ENCODE peak calls at places on chromosomes 7 and 10, in seven cellular contexts. B, F, D, J, O, N and Z are unnamed samples.

GRCh38 chr10:103695584-103696005 is 159.8 kb downstream of the SH3PXD2A start:
- DNase-seq in F (peak; percentile 72), D (peak; percentile 88), J (no peak), O (no peak), B (peak; percentile 85), N (no peak), Z (no peak)

GRCh38 chr7:23308754-23309153 is 9.6 kb downstream of the MALSU1 start:
- DNase-seq in B (no peak), D (no peak), O (no peak), F (no peak), N (no peak), J (no peak), Z (no peak)

GRCh38 chr7:16422100-16422430 is 727 bp upstream of the CRPPA start:
- DNase-seq in D (peak; percentile 49), J (no peak), F (peak; percentile 60), B (no peak), O (no peak), N (no peak), Z (no peak)

GRCh38 chr7:88686468-88687229 is 72.9 kb upstream of the ZNF804B start:
- DNase-seq in N (no peak), F (no peak), O (no peak), D (no peak), B (no peak), J (no peak), Z (no peak)

GRCh38 chr7:2202361-2202761 is 30.4 kb downstream of the MAD1L1 start:
- DNase-seq in N (no peak), F (no peak), B (no peak), O (no peak), J (no peak), D (no peak), Z (no peak)

GRCh38 chr7:50838675-50839377 is 56.1 kb upstream of the GRB10 start:
- DNase-seq in N (no peak), D (peak; percentile 66), B (peak; percentile 47), O (no peak), F (peak; percentile 75), J (no peak), Z (no peak)

GRCh38 chr10:95333997-95334792 is 43.4 kb upstream of the PDLIM1 start:
- DNase-seq in N (no peak), D (peak; percentile 87), J (no peak), B (peak; percentile 85), F (peak; percentile 95), O (no peak), Z (peak; percentile 42)

GRCh38 chr10:117240730-117241529 is at the start of gene SLC18A2:
- DNase-seq in O (no peak), B (no peak), F (no peak), D (no peak), J (no peak), N (no peak), Z (no peak)

GRCh38 chr7:115097175-115097671 is 175.3 kb downstream of the MDFIC start:
- DNase-seq in O (no peak), J (no peak), B (peak; percentile 16), F (peak; percentile 83), N (no peak), D (peak; percentile 79), Z (no peak)

GRCh38 chr10:16545126-16545736 is 23.6 kb upstream of the C1QL3 start:
- DNase-seq in B (peak; percentile 78), D (peak; percentile 46), F (peak; percentile 55), O (no peak), N (no peak), J (no peak), Z (no peak)

GRCh38 chr7:122561326-122561725 is 137.6 kb downstream of the RNF133 start:
- DNase-seq in J (no peak), F (no peak), N (no peak), O (no peak), D (no peak), B (no peak), Z (no peak)

GRCh38 chr10:1230138-1230537 is 174.0 kb downstream of the WDR37 start:
- DNase-seq in N (no peak), D (no peak), J (no peak), O (no peak), B (no peak), F (no peak), Z (no peak)

GRCh38 chr10:11017575-11018425 is at the start of gene CELF2:
- DNase-seq in O (peak; percentile 63), B (peak; percentile 45), N (peak; percentile 48), F (no peak), D (no peak), J (peak; percentile 62), Z (peak; percentile 70)

GRCh38 chr7:133980794-133981193 is 146.3 kb upstream of the LRGUK start:
- DNase-seq in J (no peak), O (no peak), N (no peak), D (no peak), F (no peak), B (no peak), Z (no peak)